ENCODE peak calls at places on chromosomes 6 and 20, in eight cellular contexts. One of them, this sample, is unnamed.

GRCh38 chr6:84581494-84582259 is 182.7 kb downstream of the TBX18 start:
- DNase-seq in NCI-H345: no peak
- DNase-seq in GM06990: peak; percentile 32
- DNase-seq in left ventricle myocardium superior: no peak
- DNase-seq in BE2C: no peak
- DNase-seq in effector memory CD8-positive, alpha-beta T cell: no peak
- DNase-seq in GM23248: peak; percentile 78
- DNase-seq in NCI-H1417: no peak
- DNase-seq in this sample: no peak

GRCh38 chr6:7615611-7616383 is 25.8 kb downstream of the SNRNP48 start:
- DNase-seq in GM06990: peak; percentile 15
- DNase-seq in effector memory CD8-positive, alpha-beta T cell: peak; percentile 31
- DNase-seq in BE2C: peak; percentile 50
- DNase-seq in GM23248: peak; percentile 75
- DNase-seq in NCI-H345: peak; percentile 20
- DNase-seq in left ventricle myocardium superior: no peak
- DNase-seq in NCI-H1417: peak; percentile 68
- DNase-seq in this sample: no peak

GRCh38 chr20:15375836-15376235 is 1038.4 kb upstream of the FLRT3 start:
- DNase-seq in left ventricle myocardium superior: no peak
- DNase-seq in effector memory CD8-positive, alpha-beta T cell: no peak
- DNase-seq in GM23248: no peak
- DNase-seq in GM06990: no peak
- DNase-seq in NCI-H345: no peak
- DNase-seq in BE2C: no peak
- DNase-seq in NCI-H1417: no peak
- DNase-seq in this sample: no peak

GRCh38 chr20:48186447-48186846 is 401.2 kb upstream of the SULF2 start:
- DNase-seq in GM06990: no peak
- DNase-seq in BE2C: no peak
- DNase-seq in left ventricle myocardium superior: no peak
- DNase-seq in effector memory CD8-positive, alpha-beta T cell: no peak
- DNase-seq in GM23248: no peak
- DNase-seq in NCI-H345: no peak
- DNase-seq in NCI-H1417: no peak
- DNase-seq in this sample: no peak

GRCh38 chr6:9957330-9957729 is 457.5 kb downstream of the TFAP2A start:
- DNase-seq in NCI-H1417: no peak
- DNase-seq in NCI-H345: no peak
- DNase-seq in effector memory CD8-positive, alpha-beta T cell: no peak
- DNase-seq in GM23248: no peak
- DNase-seq in GM06990: no peak
- DNase-seq in BE2C: no peak
- DNase-seq in left ventricle myocardium superior: no peak
- DNase-seq in this sample: no peak

GRCh38 chr6:157072128-157072527 is 251.2 kb downstream of the TMEM242 start:
- DNase-seq in left ventricle myocardium superior: no peak
- DNase-seq in GM06990: no peak
- DNase-seq in effector memory CD8-positive, alpha-beta T cell: no peak
- DNase-seq in GM23248: no peak
- DNase-seq in NCI-H345: no peak
- DNase-seq in BE2C: no peak
- DNase-seq in NCI-H1417: no peak
- DNase-seq in this sample: no peak

GRCh38 chr6:11288065-11288464 is 55.6 kb upstream of the NEDD9 start:
- DNase-seq in BE2C: no peak
- DNase-seq in GM23248: no peak
- DNase-seq in NCI-H345: no peak
- DNase-seq in effector memory CD8-positive, alpha-beta T cell: no peak
- DNase-seq in NCI-H1417: no peak
- DNase-seq in GM06990: no peak
- DNase-seq in left ventricle myocardium superior: no peak
- DNase-seq in this sample: no peak

GRCh38 chr6:16324622-16325225 is 86.3 kb downstream of the GMPR start:
- DNase-seq in GM06990: no peak
- DNase-seq in NCI-H345: no peak
- DNase-seq in effector memory CD8-positive, alpha-beta T cell: no peak
- DNase-seq in NCI-H1417: no peak
- DNase-seq in BE2C: no peak
- DNase-seq in GM23248: no peak
- DNase-seq in left ventricle myocardium superior: no peak
- DNase-seq in this sample: no peak

GRCh38 chr6:24858154-24858801 is 59.6 kb upstream of the ARMH2 start:
- DNase-seq in left ventricle myocardium superior: no peak
- DNase-seq in NCI-H1417: no peak
- DNase-seq in BE2C: no peak
- DNase-seq in GM23248: peak; percentile 70
- DNase-seq in NCI-H345: no peak
- DNase-seq in GM06990: peak; percentile 61
- DNase-seq in effector memory CD8-positive, alpha-beta T cell: peak; percentile 14
- DNase-seq in this sample: no peak

GRCh38 chr6:161536141-161536735 is 262.4 kb upstream of the AGPAT4 start:
- DNase-seq in left ventricle myocardium superior: no peak
- DNase-seq in NCI-H345: no peak
- DNase-seq in GM23248: no peak
- DNase-seq in effector memory CD8-positive, alpha-beta T cell: no peak
- DNase-seq in NCI-H1417: no peak
- DNase-seq in BE2C: no peak
- DNase-seq in GM06990: peak; percentile 38
- DNase-seq in this sample: no peak

GRCh38 chr6:16103708-16104107 is 25.2 kb upstream of the MYLIP start:
- DNase-seq in NCI-H1417: no peak
- DNase-seq in GM23248: no peak
- DNase-seq in GM06990: no peak
- DNase-seq in left ventricle myocardium superior: no peak
- DNase-seq in NCI-H345: no peak
- DNase-seq in effector memory CD8-positive, alpha-beta T cell: no peak
- DNase-seq in BE2C: no peak
- DNase-seq in this sample: no peak

GRCh38 chr6:44828780-44829179 is 441.3 kb downstream of the CDC5L start:
- DNase-seq in GM06990: no peak
- DNase-seq in NCI-H1417: no peak
- DNase-seq in GM23248: no peak
- DNase-seq in left ventricle myocardium superior: no peak
- DNase-seq in effector memory CD8-positive, alpha-beta T cell: no peak
- DNase-seq in NCI-H345: no peak
- DNase-seq in BE2C: no peak
- DNase-seq in this sample: no peak

This sample was measured in suprapubic skin.